ENCODE peak calls at places on chromosomes 6 and 20, in four cellular contexts. B is iris pigment epithelial cell, A is ascending aorta, H is GM04504. D is an unnamed sample.

GRCh38 chr6:56037587-56037986 is 162.2 kb upstream of the BMP5 start:
- DNase-seq in B (no peak), A (no peak), H (no peak), D (no peak)

GRCh38 chr6:2885967-2886731 is 17.0 kb downstream of the SERPINB9 start:
- DNase-seq in H (no peak), A (no peak), B (no peak), D (no peak)

GRCh38 chr6:34658605-34659218 is 37.9 kb downstream of the ILRUN start:
- DNase-seq in B (no peak), H (no peak), A (no peak), D (no peak)

GRCh38 chr6:11097476-11097875 is 3.8 kb downstream of the SMIM13 start:
- DNase-seq in A (no peak), B (no peak), H (no peak), D (no peak)

GRCh38 chr6:35907750-35908149 is 13.1 kb downstream of the SRPK1 start:
- DNase-seq in H (no peak), B (no peak), A (no peak), D (no peak)

GRCh38 chr6:30556714-30556963 is 350 bp upstream of the GNL1 start:
- DNase-seq in H (no peak), A (peak), B (no peak), D (no peak)

GRCh38 chr20:21504323-21504722 is 9.5 kb downstream of the NKX2-2 start:
- DNase-seq in H (no peak), B (no peak), A (no peak), D (no peak)

GRCh38 chr20:43936371-43936770 is 21.7 kb downstream of the TOX2 start:
- DNase-seq in H (no peak), B (no peak), A (no peak), D (no peak)

GRCh38 chr6:119348308-119349040 is 1.1 kb downstream of the MAN1A1 start:
- DNase-seq in A (peak), B (peak), H (no peak), D (peak)

GRCh38 chr6:105606871-105607421 is 204.1 kb upstream of the PREP start:
- DNase-seq in H (no peak), B (no peak), A (no peak), D (no peak)

GRCh38 chr6:168920289-168920688 is 333.4 kb downstream of the THBS2 start:
- DNase-seq in H (no peak), B (no peak), A (no peak), D (no peak)

GRCh38 chr6:147132889-147133288 is 71.3 kb upstream of the STXBP5 start:
- DNase-seq in A (no peak), B (peak), H (no peak), D (no peak)